ENCODE peak calls at places on chromosome 14, in nine cellular contexts. C, W, Z, F, L, I, J, A and T are unnamed samples.

GRCh38 chr14:103019827-103020226 is 37.5 kb downstream of the CDC42BPB start:
- DNase-seq in C (no peak), A (no peak), F (no peak), W (no peak), J (no peak), L (no peak), I (no peak), Z (no peak), T (no peak)

GRCh38 chr14:102280376-102280962 is 24.5 kb downstream of the MOK start:
- DNase-seq in L (no peak), F (no peak), J (peak), Z (peak), I (no peak), A (no peak), W (peak), C (no peak), T (peak)

GRCh38 chr14:70788893-70789292 is 20.4 kb downstream of the MAP3K9 start:
- DNase-seq in J (no peak), A (no peak), C (no peak), I (no peak), W (no peak), Z (no peak), F (no peak), L (no peak), T (no peak)

GRCh38 chr14:65349100-65349499 is 63.4 kb upstream of the FUT8 start:
- DNase-seq in I (no peak), W (no peak), Z (no peak), C (no peak), F (no peak), L (no peak), J (no peak), A (no peak), T (no peak)

GRCh38 chr14:37985826-37986470 is 221.8 kb upstream of the SSTR1 start:
- DNase-seq in W (peak), A (no peak), C (no peak), L (peak), I (peak), Z (peak), F (no peak), J (no peak), T (no peak)

GRCh38 chr14:65258391-65258790 is 154.1 kb upstream of the FUT8 start:
- DNase-seq in C (no peak), A (no peak), J (peak), W (peak), L (no peak), F (no peak), Z (peak), I (no peak), T (peak)

GRCh38 chr14:61537567-61538463 is 157.5 kb upstream of the HIF1A start:
- DNase-seq in F (no peak), Z (peak), W (peak), A (no peak), L (no peak), I (peak), C (no peak), J (peak), T (peak)

GRCh38 chr14:47366006-47366405 is 309.4 kb downstream of the MDGA2 start:
- DNase-seq in A (no peak), C (no peak), I (no peak), J (no peak), Z (no peak), W (no peak), L (no peak), F (no peak), T (no peak)

GRCh38 chr14:102095231-102095870 is 8.5 kb upstream of the HSP90AA1 start:
- DNase-seq in A (no peak), W (peak), J (no peak), I (no peak), Z (no peak), L (no peak), C (no peak), F (no peak), T (no peak)

GRCh38 chr14:22887990-22888378 is 5.0 kb downstream of the REM2 start:
- DNase-seq in Z (no peak), J (no peak), C (no peak), L (no peak), W (no peak), A (no peak), F (no peak), I (peak), T (no peak)

GRCh38 chr14:74852922-74853530 is 22.9 kb downstream of the PROX2 start:
- DNase-seq in C (no peak), F (no peak), L (no peak), W (peak), Z (no peak), I (no peak), A (no peak), J (no peak), T (no peak)

GRCh38 chr14:59771577-59771976 is 99.0 kb downstream of the RTN1 start:
- DNase-seq in I (no peak), F (no peak), W (peak), J (no peak), A (no peak), Z (peak), C (no peak), L (no peak), T (no peak)

GRCh38 chr14:56153271-56153670 is 35.1 kb downstream of the PELI2 start:
- DNase-seq in J (no peak), A (no peak), W (no peak), C (no peak), F (no peak), I (no peak), L (no peak), Z (no peak), T (no peak)

GRCh38 chr14:44149597-44149996 is 357.5 kb downstream of the FSCB start:
- DNase-seq in Z (peak), F (no peak), I (no peak), J (no peak), C (no peak), A (peak), W (no peak), L (no peak), T (no peak)

GRCh38 chr14:51602176-51602759 is 49.4 kb upstream of the FRMD6 start:
- DNase-seq in Z (no peak), W (peak), F (no peak), J (no peak), L (no peak), I (no peak), C (no peak), A (no peak), T (no peak)

GRCh38 chr14:104048758-104049496 is 36.6 kb upstream of the ASPG start:
- DNase-seq in F (no peak), C (no peak), I (no peak), Z (peak), A (no peak), J (no peak), L (no peak), W (peak), T (peak)

GRCh38 chr14:64762044-64763034 is 58.1 kb downstream of the PLEKHG3 start:
- DNase-seq in I (peak), C (no peak), W (peak), Z (peak), A (no peak), L (peak), J (peak), F (peak), T (peak)

GRCh38 chr14:47442206-47442605 is 233.2 kb downstream of the MDGA2 start:
- DNase-seq in C (no peak), A (no peak), W (peak), J (no peak), Z (peak), F (no peak), I (no peak), L (no peak), T (peak)

GRCh38 chr14:91048676-91049075 is 11.8 kb downstream of the RPS6KA5 start:
- DNase-seq in A (no peak), I (no peak), F (no peak), Z (no peak), L (no peak), W (no peak), C (no peak), J (no peak), T (no peak)

DNA sequence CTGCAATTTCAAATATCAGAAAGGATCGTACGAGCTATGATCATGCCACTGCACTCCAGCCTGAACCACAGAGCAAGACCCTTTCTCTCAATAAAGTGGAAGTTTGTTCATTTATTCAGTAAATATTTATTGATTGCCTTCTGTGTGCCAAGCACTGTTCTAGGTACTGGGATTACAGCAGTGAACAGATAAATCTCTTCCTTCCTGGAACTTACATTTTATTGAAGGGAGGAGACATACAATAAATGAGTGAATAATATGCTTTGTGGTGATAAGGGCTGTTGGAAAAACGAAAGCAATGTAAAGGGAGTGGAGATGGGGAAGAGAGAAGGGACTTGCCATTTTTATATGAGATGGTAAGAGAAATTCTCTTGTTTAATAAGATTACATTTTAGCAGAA is 1.6 kb downstream of the GSKIP start:
- DNase-seq in A (no peak), C (no peak), F (no peak), L (no peak), W (no peak), Z (no peak), I (no peak), J (no peak), T (no peak)
- H3K27ac ChIP-seq in A (no peak), C (no peak), F (no peak), L (no peak), W (no peak), Z (no peak), I (peak), J (no peak), T (no peak)

DNA sequence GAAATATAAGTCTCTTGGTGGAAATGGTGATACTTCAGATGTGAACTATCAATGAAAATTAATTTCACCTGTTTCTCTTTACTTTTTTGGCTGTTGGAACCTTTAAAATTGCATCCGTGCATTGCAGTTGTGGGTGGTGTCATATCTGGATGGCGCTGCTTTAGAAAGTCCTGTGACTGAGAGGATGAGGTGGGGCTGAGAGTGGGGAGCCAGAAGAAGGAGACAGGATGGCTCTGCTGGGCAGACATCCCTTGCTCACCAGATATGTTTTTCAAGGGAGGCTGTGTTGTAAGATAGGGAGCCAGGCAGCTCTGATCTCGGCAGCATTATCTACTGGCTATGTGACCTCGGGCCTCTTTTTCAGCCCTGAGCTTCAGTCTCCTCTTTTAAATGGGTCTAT is 12.7 kb downstream of the ASB2 start:
- DNase-seq in Z (no peak), A (no peak), W (no peak), C (no peak), J (no peak), F (no peak), L (no peak), I (no peak), T (no peak)
- H3K27ac ChIP-seq in Z (no peak), A (no peak), W (no peak), C (no peak), J (no peak), F (peak), L (no peak), I (peak), T (no peak)

DNA sequence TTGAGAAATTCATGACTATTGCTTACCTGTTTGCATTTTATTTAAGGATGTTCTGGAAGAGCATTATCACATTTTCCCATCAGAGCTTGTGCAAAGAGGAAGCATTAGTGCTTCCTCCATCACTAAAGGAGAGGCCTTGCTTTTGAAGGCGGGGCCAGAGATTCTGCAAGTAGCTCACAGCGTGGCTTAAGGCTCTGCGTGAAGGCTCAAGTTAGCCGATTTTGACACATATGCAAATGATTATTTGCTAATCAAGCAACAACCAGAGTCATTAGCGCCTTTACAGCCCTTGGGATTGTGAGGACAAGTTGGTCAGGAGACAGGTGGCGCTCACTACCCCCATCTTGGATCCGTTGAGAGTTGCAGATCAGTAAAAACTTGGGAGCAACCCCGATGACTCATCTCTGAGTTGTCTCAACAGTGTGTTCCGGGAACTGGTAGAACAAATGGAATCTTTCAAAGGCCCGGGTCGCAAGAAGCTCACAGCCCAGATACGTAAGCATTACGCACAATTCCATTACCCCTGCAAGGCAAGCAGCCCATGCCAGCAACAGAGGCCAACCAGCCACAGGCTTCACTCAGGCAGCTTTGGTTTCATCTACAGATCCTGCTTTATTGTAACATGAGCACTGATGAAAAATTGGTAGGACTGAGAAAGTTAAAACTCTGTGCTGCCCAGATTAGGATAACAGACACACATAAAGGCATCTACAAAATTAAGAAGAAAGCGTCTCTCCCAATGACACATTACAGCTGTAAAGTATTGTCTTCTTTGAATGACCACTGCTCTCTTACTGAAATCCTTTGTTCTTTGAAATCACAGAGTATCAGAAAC is 34.9 kb upstream of the SPTSSA start:
- DNase-seq in I (peak), J (peak), W (peak), Z (peak), F (peak), A (peak), C (no peak), L (no peak), T (peak)
- H3K27ac ChIP-seq in I (peak), J (peak), W (peak), Z (peak), F (peak), A (no peak), C (no peak), L (no peak), T (peak)

GRCh38 chr14:94321421-94322271 is 1.5 kb downstream of the SERPINA6 start:
- DNase-seq in Z (no peak), L (no peak), C (no peak), J (no peak), I (no peak), W (no peak), F (no peak), A (no peak), T (no peak)

GRCh38 chr14:94317259-94317658 is 5.9 kb downstream of the SERPINA6 start:
- DNase-seq in L (no peak), A (no peak), W (peak), I (peak), F (peak), Z (no peak), C (no peak), J (no peak), T (no peak)

GRCh38 chr14:94328196-94328595 is 5.1 kb upstream of the SERPINA6 start:
- DNase-seq in W (no peak), L (no peak), C (no peak), Z (no peak), A (peak), F (no peak), I (no peak), J (no peak), T (no peak)

GRCh38 chr14:94320243-94320642 is 2.9 kb downstream of the SERPINA6 start:
- DNase-seq in A (no peak), W (no peak), C (no peak), L (no peak), Z (peak), I (peak), J (no peak), F (no peak), T (peak)

GRCh38 chr14:94322648-94323570 is at the start of gene SERPINA6:
- DNase-seq in I (no peak), L (no peak), F (no peak), A (no peak), Z (no peak), J (no peak), C (no peak), W (peak), T (no peak)
- H3K27ac ChIP-seq in I (no peak), L (no peak), F (no peak), A (no peak), Z (peak), J (no peak), C (no peak), W (no peak), T (no peak)

DNA sequence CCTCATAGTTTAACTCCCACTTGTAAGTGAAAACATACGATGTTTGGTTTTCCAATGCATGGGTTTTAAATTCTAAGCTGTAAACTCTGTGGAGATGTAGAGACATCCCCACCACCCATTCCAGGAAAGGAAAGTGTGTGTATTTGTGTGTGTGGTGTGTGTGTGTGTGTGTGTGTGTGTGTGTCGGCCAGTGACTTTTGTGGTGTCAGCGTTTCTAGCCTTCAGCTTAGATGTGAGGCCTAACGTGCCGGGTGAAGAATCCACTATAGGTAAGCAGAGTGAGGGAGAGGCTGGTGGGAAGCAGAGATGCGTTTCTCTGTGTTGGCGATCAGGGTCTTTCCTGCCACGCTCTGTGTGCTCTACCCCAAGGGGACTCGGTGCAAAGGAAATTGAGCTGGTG is 93.0 kb downstream of the SLC24A4 start:
- DNase-seq in Z (no peak), A (no peak), J (no peak), W (no peak), F (no peak), I (no peak), C (no peak), L (no peak), T (no peak)
- H3K27ac ChIP-seq in Z (no peak), A (no peak), J (no peak), W (no peak), F (no peak), I (no peak), C (no peak), L (no peak), T (no peak)